ENCODE peak calls at places on chromosomes 4 and X, in nine cellular contexts. M is ACHN; D is AG08396; S is cardiac septum; J is retina; X is activated gamma-delta T cell; T is HuH-7; V is EH; A is stimulated activated naive CD8-positive, alpha-beta T cell treated with anti-CD3 and anti-CD28 coated beads, Interleukin-15, amount 100 ng/mL, for 72 hours. G is an unnamed sample.

GRCh38 chrX:68945603-68946228 is 116.9 kb downstream of the EFNB1 start:
- DNase-seq in M (peak), D (peak), S (no peak), J (no peak), X (no peak), T (no peak), V (peak), A (no peak), G (no peak)

GRCh38 chr4:156377036-156377700 is 423.5 kb upstream of the CTSO start:
- DNase-seq in M (peak), D (peak), S (no peak), J (no peak), X (no peak), T (no peak), V (peak), A (no peak), G (no peak)

GRCh38 chr4:43130228-43131021 is 237.9 kb downstream of the GRXCR1 start:
- DNase-seq in M (no peak), D (no peak), S (no peak), J (no peak), X (no peak), T (no peak), V (no peak), A (no peak), G (no peak)

GRCh38 chr4:113618205-113618604 is 143.3 kb downstream of the CAMK2D start:
- DNase-seq in M (no peak), D (no peak), S (no peak), J (no peak), X (no peak), T (no peak), V (no peak), A (no peak), G (no peak)

GRCh38 chr4:13546855-13547562 is 2.7 kb upstream of the NKX3-2 start:
- DNase-seq in M (no peak), D (peak), S (no peak), J (peak), X (no peak), T (peak), V (no peak), A (peak), G (no peak)

GRCh38 chr4:25100156-25100555 is 60.1 kb downstream of the SEPSECS start:
- DNase-seq in M (no peak), D (no peak), S (no peak), J (no peak), X (no peak), T (no peak), V (no peak), A (no peak), G (no peak)

GRCh38 chrX:10240918-10241317 is 84.1 kb downstream of the CLCN4 start:
- DNase-seq in M (peak), D (peak), S (no peak), J (no peak), X (no peak), T (no peak), V (peak), A (no peak), G (peak)

GRCh38 chrX:1215123-1215823 is 2.8 kb upstream of the CRLF2 start:
- DNase-seq in M (no peak), D (no peak), S (peak), J (no peak), X (no peak), T (no peak), V (no peak), A (no peak), G (no peak)

GRCh38 chr4:122285285-122285684 is 93.5 kb upstream of the ADAD1 start:
- DNase-seq in M (peak), D (peak), S (no peak), J (no peak), X (no peak), T (no peak), V (peak), A (no peak), G (no peak)

GRCh38 chr4:1204286-1204827 is 32.0 kb upstream of the SPON2 start:
- DNase-seq in M (no peak), D (no peak), S (peak), J (no peak), X (no peak), T (no peak), V (no peak), A (no peak), G (no peak)

GRCh38 chr4:115629270-115629669 is 515.9 kb upstream of the NDST4 start:
- DNase-seq in M (no peak), D (no peak), S (no peak), J (no peak), X (no peak), T (no peak), V (no peak), A (no peak), G (no peak)

GRCh38 chrX:39730671-39731389 is 366.9 kb downstream of the BCOR start:
- DNase-seq in M (peak), D (peak), S (peak), J (no peak), X (no peak), T (peak), V (peak), A (peak), G (no peak)

GRCh38 chr4:66160606-66161005 is 490.3 kb upstream of the EPHA5 start:
- DNase-seq in M (no peak), D (no peak), S (no peak), J (no peak), X (no peak), T (no peak), V (peak), A (no peak), G (no peak)

GRCh38 chr4:6576512-6576911 is 1.5 kb downstream of the MAN2B2 start:
- DNase-seq in M (no peak), D (no peak), S (no peak), J (no peak), X (no peak), T (no peak), V (no peak), A (no peak), G (no peak)

GRCh38 chrX:22534643-22535042 is 261.9 kb downstream of the CBLL2 start:
- DNase-seq in M (peak), D (peak), S (no peak), J (no peak), X (no peak), T (no peak), V (peak), A (no peak), G (no peak)

GRCh38 chrX:33138677-33139249 is 72.6 kb downstream of the DMD start:
- DNase-seq in M (peak), D (no peak), S (no peak), J (no peak), X (no peak), T (no peak), V (no peak), A (no peak), G (no peak)

GRCh38 chrX:54447461-54447860 is 7.3 kb downstream of the TSR2 start:
- DNase-seq in M (peak), D (no peak), S (no peak), J (no peak), X (no peak), T (peak), V (peak), A (no peak), G (no peak)

GRCh38 chr4:152039085-152039484 is 278.3 kb upstream of the GATB start:
- DNase-seq in M (peak), D (peak), S (no peak), J (no peak), X (no peak), T (no peak), V (peak), A (no peak), G (no peak)

GRCh38 chr4:143700420-143701352 is at the start of gene FREM3:
- DNase-seq in M (no peak), D (no peak), S (no peak), J (peak), X (no peak), T (no peak), V (no peak), A (peak), G (no peak)

GRCh38 chrX:107227780-107228485 is 21.5 kb downstream of the DNAAF6 start:
- DNase-seq in M (no peak), D (no peak), S (no peak), J (no peak), X (no peak), T (no peak), V (no peak), A (no peak), G (no peak)

GRCh38 chrX:11836284-11836683 is 78.2 kb downstream of the MSL3 start:
- DNase-seq in M (no peak), D (no peak), S (no peak), J (no peak), X (no peak), T (no peak), V (no peak), A (no peak), G (no peak)

GRCh38 chr4:112514449-112515277 is 1.3 kb downstream of the NEUROG2 start:
- DNase-seq in M (peak), D (no peak), S (no peak), J (peak), X (peak), T (no peak), V (no peak), A (peak), G (no peak)

GRCh38 chrX:23127586-23127985 is 127.8 kb downstream of the DDX53 start:
- DNase-seq in M (no peak), D (no peak), S (no peak), J (no peak), X (no peak), T (no peak), V (no peak), A (no peak), G (no peak)

GRCh38 chrX:63809158-63809557 is 24.1 kb upstream of the ARHGEF9 start:
- DNase-seq in M (no peak), D (no peak), S (no peak), J (no peak), X (no peak), T (no peak), V (no peak), A (no peak), G (no peak)

GRCh38 chr4:70670332-70671014 is 4.2 kb upstream of the JCHAIN start:
- DNase-seq in M (peak), D (peak), S (no peak), J (no peak), X (no peak), T (no peak), V (peak), A (no peak), G (peak)

G was measured in epithelial cell of proximal tubule.